ENCODE peak calls at places on chromosomes 1 and 21, in four cellular contexts. K is heart left ventricle, Y is PC-3, X is fibroblast of pulmonary artery. I is an unnamed sample.

GRCh38 chr1:44031051-44031899 is at the start of gene SLC6A9:
- DNase-seq in K (peak), Y (peak), X (peak), I (no peak)

GRCh38 chr1:1360511-1361169 is 2.3 kb upstream of the MXRA8 start:
- DNase-seq in K (peak), Y (peak), X (peak), I (peak)

GRCh38 chr1:966135-966602 is at the start of gene PLEKHN1:
- DNase-seq in K (no peak), Y (peak), X (no peak), I (no peak)

GRCh38 chr1:246367046-246367445 is 140.0 kb downstream of the SMYD3 start:
- DNase-seq in K (no peak), Y (no peak), X (peak), I (no peak)

GRCh38 chr1:106944721-106945120 is 111.8 kb upstream of the PRMT6 start:
- DNase-seq in K (no peak), Y (peak), X (no peak), I (no peak)

GRCh38 chr1:161791889-161792655 is 26.0 kb downstream of the ATF6 start:
- DNase-seq in K (no peak), Y (peak), X (peak), I (no peak)

GRCh38 chr1:154469844-154470417 is 32.1 kb upstream of the TDRD10 start:
- DNase-seq in K (no peak), Y (no peak), X (no peak), I (no peak)

GRCh38 chr1:2272686-2273400 is 44.7 kb downstream of the SKI start:
- DNase-seq in K (no peak), Y (no peak), X (no peak), I (no peak)

GRCh38 chr1:20395255-20395654 is 90.8 kb downstream of the CAMK2N1 start:
- DNase-seq in K (no peak), Y (no peak), X (no peak), I (no peak)

GRCh38 chr1:241762713-241763339 is 85.2 kb upstream of the EXO1 start:
- DNase-seq in K (no peak), Y (peak), X (no peak), I (no peak)

GRCh38 chr1:19009882-19010321 is 53.4 kb upstream of the IFFO2 start:
- DNase-seq in K (no peak), Y (peak), X (peak), I (peak)

GRCh38 chr1:172421974-172422604 is 1.6 kb downstream of the C1orf105 start:
- DNase-seq in K (no peak), Y (no peak), X (no peak), I (no peak)

GRCh38 chr1:47593598-47594285 is 155.9 kb downstream of the FOXD2 start:
- DNase-seq in K (no peak), Y (no peak), X (no peak), I (no peak)

GRCh38 chr1:17919525-17920439 is 164.6 kb downstream of the ACTL8 start:
- DNase-seq in K (no peak), Y (peak), X (peak), I (no peak)

GRCh38 chr1:202563818-202564217 is 146.4 kb downstream of the SYT2 start:
- DNase-seq in K (no peak), Y (no peak), X (no peak), I (no peak)

GRCh38 chr1:99756598-99756997 is 9.8 kb downstream of the FRRS1 start:
- DNase-seq in K (no peak), Y (peak), X (peak), I (peak)

GRCh38 chr1:222712253-222713090 is at the start of the genes AIDA and BROX:
- DNase-seq in K (peak), Y (peak), X (peak), I (no peak)

GRCh38 chr1:53766766-53767409 is 27.9 kb upstream of the GLIS1 start:
- DNase-seq in K (no peak), Y (no peak), X (peak), I (peak)

GRCh38 chr21:27580276-27580675 is 613.4 kb upstream of the ADAMTS5 start:
- DNase-seq in K (no peak), Y (peak), X (peak), I (no peak)

GRCh38 chr1:222974496-222974895 is 159.7 kb downstream of the DISP1 start:
- DNase-seq in K (no peak), Y (peak), X (peak), I (peak)

GRCh38 chr1:184035719-184036516 is 1.6 kb downstream of the COLGALT2 start:
- DNase-seq in K (no peak), Y (no peak), X (no peak), I (no peak)

GRCh38 chr1:112702067-112702395 is 4.9 kb downstream of the RHOC start:
- DNase-seq in K (no peak), Y (no peak), X (no peak), I (no peak)

GRCh38 chr1:6030547-6031261 is 15.0 kb upstream of the KCNAB2 start:
- DNase-seq in K (no peak), Y (no peak), X (no peak), I (no peak)

GRCh38 chr1:39722495-39722894 is 16.2 kb upstream of the PPIE start:
- DNase-seq in K (no peak), Y (peak), X (no peak), I (no peak)

GRCh38 chr1:3466366-3467075 is 12.1 kb downstream of the ARHGEF16 start:
- DNase-seq in K (no peak), Y (no peak), X (no peak), I (no peak)

GRCh38 chr1:78045850-78046778 is at the start of gene GIPC2:
- DNase-seq in K (peak), Y (no peak), X (peak), I (no peak)

GRCh38 chr1:67838180-67838912 is 5.1 kb upstream of the GNG12 start:
- DNase-seq in K (no peak), Y (no peak), X (peak), I (no peak)

GRCh38 chr1:204758601-204759000 is 73.1 kb upstream of the LRRN2 start:
- DNase-seq in K (no peak), Y (no peak), X (no peak), I (no peak)

GRCh38 chr1:69215883-69216282 is 351.8 kb upstream of the LRRC7 start:
- DNase-seq in K (no peak), Y (no peak), X (no peak), I (no peak)

GRCh38 chr21:16241500-16241963 is 511.8 kb downstream of the USP25 start:
- DNase-seq in K (no peak), Y (no peak), X (peak), I (no peak)

GRCh38 chr1:55826413-55827080 is 611.4 kb upstream of the USP24 start:
- DNase-seq in K (no peak), Y (no peak), X (no peak), I (no peak)

GRCh38 chr1:73176902-73177301 is 894.6 kb upstream of the NEGR1 start:
- DNase-seq in K (no peak), Y (no peak), X (no peak), I (no peak)

GRCh38 chr1:229942508-229942907 is 124.5 kb upstream of the GALNT2 start:
- DNase-seq in K (no peak), Y (no peak), X (no peak), I (no peak)

GRCh38 chr1:156118175-156118868 is 3.8 kb downstream of the LMNA start:
- DNase-seq in K (peak), Y (peak), X (no peak), I (no peak)

GRCh38 chr1:156121441-156121840 is 6.9 kb downstream of the LMNA start:
- DNase-seq in K (no peak), Y (no peak), X (no peak), I (no peak)

GRCh38 chr1:156120318-156120717 is 5.8 kb downstream of the LMNA start:
- DNase-seq in K (no peak), Y (no peak), X (no peak), I (no peak)

GRCh38 chr1:156117414-156118174 is 3.1 kb downstream of the LMNA start:
- DNase-seq in K (no peak), Y (peak), X (no peak), I (no peak)

GRCh38 chr1:156119503-156120209 is 5.1 kb downstream of the LMNA start:
- DNase-seq in K (no peak), Y (peak), X (peak), I (no peak)
- H3K4me3 ChIP-seq in K (no peak), Y (peak), X (peak), I (peak)

DNA sequence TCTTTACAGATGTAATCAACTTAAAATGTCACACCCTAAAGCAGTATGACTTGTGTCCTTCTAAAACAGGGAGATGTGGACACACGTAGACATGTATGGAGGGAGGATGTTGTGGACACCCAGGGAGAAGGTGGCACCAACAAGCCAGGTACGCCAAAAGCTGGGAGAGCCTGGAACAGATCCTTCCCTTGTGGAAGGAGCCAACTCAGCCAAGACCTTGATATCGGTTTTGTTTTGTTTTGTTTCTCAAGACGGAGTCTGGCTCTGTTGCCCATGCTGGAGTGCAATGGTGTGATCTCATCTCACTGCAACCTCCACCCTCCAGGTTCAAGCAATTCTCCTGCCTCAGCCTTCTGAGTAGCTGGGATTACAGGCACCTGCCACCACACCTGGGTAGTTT is 45.6 kb downstream of the CHAF1B start:
- DNase-seq in K (no peak), Y (no peak), X (peak), I (no peak)
- H3K4me3 ChIP-seq in K (no peak), Y (peak), X (peak), I (peak)

DNA sequence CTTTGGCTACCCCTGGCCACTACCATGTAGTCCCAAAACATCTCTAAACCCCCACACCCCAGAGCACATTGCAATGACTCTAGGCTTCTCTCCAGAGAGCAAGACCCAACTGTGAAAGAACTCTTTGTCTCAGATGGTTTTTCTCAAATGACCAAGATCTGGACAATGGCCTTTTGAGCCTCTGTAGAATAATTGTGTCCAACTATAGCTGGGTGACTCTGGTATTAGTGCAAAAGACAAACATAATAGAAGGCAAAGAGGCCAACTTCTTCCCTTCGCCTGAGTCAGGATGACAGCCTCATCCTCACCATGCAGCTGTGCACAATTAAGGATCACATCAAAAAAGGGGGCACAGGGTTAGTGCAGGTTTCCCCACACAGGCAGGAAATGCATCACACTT is 139.6 kb downstream of the BRINP2 start:
- DNase-seq in K (no peak), Y (peak), X (no peak), I (no peak)
- H3K4me3 ChIP-seq in K (no peak), Y (no peak), X (no peak), I (no peak)

GRCh38 chr1:66533804-66534745 is at the start of gene SGIP1:
- DNase-seq in K (peak), Y (no peak), X (peak), I (no peak)

GRCh38 chr1:66532214-66532613 is 1.7 kb upstream of the SGIP1 start:
- DNase-seq in K (no peak), Y (no peak), X (no peak), I (no peak)

GRCh38 chr1:66535853-66536252 is 1.9 kb downstream of the SGIP1 start:
- DNase-seq in K (no peak), Y (no peak), X (no peak), I (no peak)

GRCh38 chr1:66535149-66535548 is 1.2 kb downstream of the SGIP1 start:
- DNase-seq in K (no peak), Y (no peak), X (no peak), I (no peak)

GRCh38 chr1:66532798-66533783 is 862 bp upstream of the SGIP1 start:
- DNase-seq in K (peak), Y (no peak), X (peak), I (peak)
- H3K4me3 ChIP-seq in K (peak), Y (no peak), X (peak), I (peak)

DNA sequence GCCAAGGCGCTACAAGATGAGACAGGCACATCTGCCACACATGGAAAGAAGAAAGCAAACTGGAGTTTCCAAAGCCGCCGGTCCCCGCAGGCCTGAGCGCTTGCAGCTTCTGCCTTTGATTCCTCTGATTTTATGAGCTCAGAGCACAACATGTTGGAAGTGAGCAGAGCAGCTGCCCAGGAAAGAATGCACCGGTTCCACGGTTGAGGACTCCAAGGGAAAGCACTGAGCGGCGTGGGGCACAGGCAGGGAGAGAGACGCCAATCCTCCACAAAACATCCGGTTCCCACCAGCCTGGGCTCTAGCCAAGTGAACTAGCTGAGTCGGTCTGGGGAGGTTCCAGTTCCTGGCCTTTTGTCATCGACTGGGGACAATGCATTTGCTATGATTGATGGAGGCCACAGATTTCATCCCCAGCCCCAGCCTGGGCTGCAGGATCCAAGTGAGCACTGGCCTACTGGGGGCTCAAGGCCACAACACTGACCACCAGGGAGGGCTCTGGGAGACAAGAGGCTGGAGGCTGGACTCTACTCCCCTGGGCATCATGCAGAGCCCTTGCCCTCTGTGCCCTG is 253.1 kb upstream of the IRF2BP2 start:
- DNase-seq in K (peak), Y (no peak), X (peak), I (peak)
- H3K4me3 ChIP-seq in K (no peak), Y (no peak), X (no peak), I (no peak)